ENCODE peak calls at places on chromosomes 5 and 9, in five cellular contexts. M is naive thymus-derived CD4-positive, alpha-beta T cell; T is heart left ventricle; B is IMR-90; X is adrenal gland. P is an unnamed sample. For H3K27me3, the result is how much of the 10 kb centered on the place peaks cover.

GRCh38 chr5:146667633-146668032 is 151.6 kb upstream of the GPR151 start:
- DNase-seq in M (no peak), T (no peak), B (peak), X (peak), P (no peak)

GRCh38 chr9:4303002-4303401 is 3.1 kb upstream of the GLIS3 start:
- DNase-seq in M (no peak), T (no peak), B (peak), X (no peak), P (no peak)

GRCh38 chr9:137441935-137442321 is 771 bp upstream of the ENTPD8 start:
- DNase-seq in M (no peak), T (no peak), B (no peak), X (no peak), P (no peak)

GRCh38 chr5:14105717-14106435 is 37.3 kb upstream of the TRIO start:
- DNase-seq in M (no peak), T (no peak), B (peak), X (peak), P (no peak)

GRCh38 chr5:3197237-3197636 is 398.4 kb upstream of the IRX1 start:
- DNase-seq in M (no peak), T (no peak), B (no peak), X (no peak), P (no peak)

GRCh38 chr5:133754575-133755169 is 142.3 kb upstream of the FSTL4 start:
- DNase-seq in M (no peak), T (no peak), B (peak), X (peak), P (no peak)

GRCh38 chr5:145531038-145531734 is 304.0 kb downstream of the PRELID2 start:
- DNase-seq in M (no peak), T (peak), B (peak), X (peak), P (no peak)

GRCh38 chr9:89435315-89435823 is 62.5 kb downstream of the SEMA4D start:
- DNase-seq in M (no peak), T (no peak), B (no peak), X (no peak), P (no peak)

GRCh38 chr5:172775326-172776234 is 4.6 kb upstream of the DUSP1 start:
- DNase-seq in M (no peak), T (no peak), B (peak), X (peak), P (no peak)

GRCh38 chr5:117454716-117455212 is 880.1 kb upstream of the SEMA6A start:
- DNase-seq in M (peak), T (peak), B (peak), X (peak), P (peak)

GRCh38 chr9:137150485-137151060 is 11.6 kb downstream of the GRIN1 start:
- DNase-seq in M (no peak), T (no peak), B (no peak), X (peak), P (no peak)

GRCh38 chr5:182126-182525 is 9.2 kb upstream of the LRRC14B start:
- DNase-seq in M (no peak), T (no peak), B (no peak), X (no peak), P (no peak)

GRCh38 chr5:57863661-57864060 is 381.1 kb upstream of the ACTBL2 start:
- DNase-seq in M (no peak), T (no peak), B (peak), X (no peak), P (no peak)

GRCh38 chr5:94802450-94802849 is 184.0 kb downstream of the SLF1 start:
- DNase-seq in M (no peak), T (no peak), B (peak), X (no peak), P (no peak)

GRCh38 chr9:137062384-137062783 is 8.0 kb downstream of the SAPCD2 start:
- DNase-seq in M (no peak), T (no peak), B (no peak), X (no peak), P (no peak)

GRCh38 chr9:125241863-125242739 is 958 bp upstream of the HSPA5 start:
- DNase-seq in M (no peak), T (peak), B (no peak), X (peak), P (no peak)

GRCh38 chr5:71693828-71694427 is 25.1 kb upstream of the CARTPT start:
- DNase-seq in M (no peak), T (no peak), B (no peak), X (no peak), P (no peak)

GRCh38 chr5:67115238-67115637 is 81.4 kb downstream of the CD180 start:
- DNase-seq in M (no peak), T (no peak), B (no peak), X (no peak), P (no peak)

GRCh38 chr9:95027914-95028854 is 289.3 kb downstream of the FANCC start:
- DNase-seq in M (no peak), T (no peak), B (no peak), X (no peak), P (no peak)

GRCh38 chr5:31007672-31008071 is 185.8 kb upstream of the CDH6 start:
- DNase-seq in M (no peak), T (no peak), B (no peak), X (no peak), P (no peak)

GRCh38 chr9:81824802-81825770 is 103.1 kb upstream of the SPATA31D4 start:
- DNase-seq in M (no peak), T (no peak), B (no peak), X (no peak), P (no peak)

GRCh38 chr5:140073296-140073695 is 30.2 kb upstream of the NRG2 start:
- DNase-seq in M (no peak), T (no peak), B (peak), X (no peak), P (no peak)

GRCh38 chr5:78295035-78295961 is 800 bp upstream of the AP3B1 start:
- DNase-seq in M (peak), T (peak), B (no peak), X (peak), P (peak)

GRCh38 chr5:81254886-81255285 is 21.8 kb downstream of the CKMT2 start:
- DNase-seq in M (no peak), T (no peak), B (no peak), X (no peak), P (no peak)

GRCh38 chr5:160486573-160486972 is 64.9 kb downstream of the PTTG1 start:
- DNase-seq in M (no peak), T (no peak), B (no peak), X (no peak), P (peak)

GRCh38 chr5:150847334-150847695 is 994 bp downstream of the IRGM start:
- DNase-seq in M (no peak), T (no peak), B (no peak), X (no peak), P (no peak)

GRCh38 chr9:90846770-90847419 is 45.3 kb downstream of the SYK start:
- DNase-seq in M (no peak), T (no peak), B (no peak), X (no peak), P (no peak)

GRCh38 chr9:120152295-120152694 is 427.7 kb downstream of the CDK5RAP2 start:
- DNase-seq in M (no peak), T (no peak), B (no peak), X (no peak), P (no peak)

GRCh38 chr9:124730772-124731171 is 40.3 kb downstream of the NR6A1 start:
- DNase-seq in M (no peak), T (no peak), B (no peak), X (no peak), P (no peak)

GRCh38 chr9:38087934-38088925 is 19.2 kb upstream of the SHB start:
- DNase-seq in M (peak), T (peak), B (peak), X (peak), P (peak)

GRCh38 chr5:54292866-54293265 is 17.5 kb downstream of the ARL15 start:
- DNase-seq in M (no peak), T (no peak), B (no peak), X (no peak), P (no peak)

GRCh38 chr9:107999011-107999410 is 509.4 kb upstream of the KLF4 start:
- DNase-seq in M (no peak), T (no peak), B (no peak), X (no peak), P (no peak)

GRCh38 chr5:33957789-33958575 is 21.8 kb downstream of the RXFP3 start:
- DNase-seq in M (no peak), T (no peak), B (no peak), X (no peak), P (no peak)
- H3K27me3 ChIP-seq in M (under half), T (under half), B (under half), X (under half), P (under half)

GRCh38 chr5:43043400-43043756 is 3.3 kb upstream of the ANXA2R start:
- DNase-seq in M (no peak), T (no peak), B (no peak), X (no peak), P (no peak)

GRCh38 chr5:43042626-43043399 is 2.7 kb upstream of the ANXA2R start:
- DNase-seq in M (peak), T (peak), B (peak), X (peak), P (peak)

GRCh38 chr5:43046474-43046873 is 6.4 kb upstream of the ANXA2R start:
- DNase-seq in M (no peak), T (no peak), B (no peak), X (no peak), P (no peak)

GRCh38 chr5:43045236-43045635 is 5.1 kb upstream of the ANXA2R start:
- DNase-seq in M (no peak), T (no peak), B (no peak), X (no peak), P (no peak)

DNA sequence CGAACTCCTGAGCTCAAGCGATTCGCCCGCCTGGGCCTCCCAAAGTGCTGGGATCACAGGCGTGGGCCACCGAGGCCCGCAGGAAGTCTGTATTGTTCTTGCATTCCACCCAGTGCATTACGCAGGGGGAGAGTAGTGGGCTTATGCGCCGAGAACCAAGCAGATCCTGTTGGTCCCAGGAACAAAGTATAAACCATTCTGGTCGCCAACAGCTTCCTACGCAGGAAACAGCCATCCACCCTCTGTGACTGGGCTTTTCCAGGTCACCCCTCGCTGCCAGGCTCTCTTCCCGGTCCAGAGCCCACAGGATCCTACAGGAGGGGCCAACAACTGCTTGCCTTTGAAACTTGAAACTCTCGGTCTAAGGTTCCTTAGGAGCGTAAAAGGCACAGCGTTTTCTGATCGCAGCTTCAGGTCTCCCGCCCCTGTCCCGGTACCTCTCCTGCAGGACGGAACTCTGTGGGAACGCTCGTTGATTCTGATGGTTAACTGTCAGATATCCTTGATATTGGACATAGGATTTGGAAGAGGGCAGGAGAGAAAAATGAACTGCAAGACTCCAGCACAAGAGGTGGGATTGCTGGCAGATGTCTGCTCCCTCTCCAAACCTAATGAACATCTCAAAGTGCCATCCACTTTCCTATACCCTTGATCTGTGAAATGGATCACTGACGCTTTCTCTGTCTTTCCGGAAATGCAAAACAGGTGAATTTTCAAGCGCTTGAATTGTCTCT is 4.2 kb upstream of the ANXA2R start:
- DNase-seq in M (no peak), T (no peak), B (peak), X (no peak), P (no peak)
- H3K27me3 ChIP-seq in M (under half), T (under half), B (under half), X (under half), P (under half)

GRCh38 chr5:177987326-177987725 is 8.7 kb downstream of the PROP1 start:
- DNase-seq in M (no peak), T (no peak), B (no peak), X (no peak), P (no peak)
- H3K27me3 ChIP-seq in M (under half), T (half or more), B (under half), X (under half), P (under half)

GRCh38 chr9:113350937-113351336 is 1.6 kb downstream of the BSPRY start:
- DNase-seq in M (peak), T (no peak), B (no peak), X (no peak), P (peak)
- H3K27me3 ChIP-seq in M (under half), T (under half), B (half or more), X (under half), P (under half)